ENCODE peak calls at places on chromosomes 12 and 14, in seven cellular contexts. T, O, L, A, J, K and N are unnamed samples.
A peak's percentile ranks its signal among the peaks of the same experiment; 100 is the strongest.

GRCh38 chr14:77273796-77274195 is 2.8 kb upstream of the NGB start:
- DNase-seq in T (no peak), O (no peak), L (no peak), A (no peak), J (no peak), K (no peak), N (no peak)

GRCh38 chr12:15679146-15679545 is 110.0 kb downstream of the EPS8 start:
- DNase-seq in T (no peak), O (peak; percentile 56), L (no peak), A (no peak), J (no peak), K (no peak), N (no peak)

GRCh38 chr12:34394211-34395055 is 372.1 kb downstream of the ALG10 start:
- DNase-seq in T (no peak), O (no peak), L (peak; percentile 49), A (no peak), J (peak; percentile 2), K (no peak), N (peak; percentile 1)

GRCh38 chr12:49014547-49014946 is 4.0 kb downstream of the PRKAG1 start:
- DNase-seq in T (peak; percentile 17), O (peak; percentile 55), L (no peak), A (no peak), J (no peak), K (no peak), N (no peak)

GRCh38 chr12:23662966-23663365 is 286.5 kb downstream of the SOX5 start:
- DNase-seq in T (no peak), O (no peak), L (no peak), A (no peak), J (no peak), K (no peak), N (no peak)

GRCh38 chr12:89977356-89978185 is 268.9 kb upstream of the ATP2B1 start:
- DNase-seq in T (peak; percentile 40), O (peak; percentile 52), L (no peak), A (no peak), J (no peak), K (no peak), N (no peak)

GRCh38 chr12:22103418-22103817 is 57.4 kb downstream of the CMAS start:
- DNase-seq in T (no peak), O (no peak), L (no peak), A (no peak), J (no peak), K (no peak), N (no peak)

GRCh38 chr12:26938660-26939185 is 453 bp downstream of the FGFR1OP2 start:
- DNase-seq in T (no peak), O (no peak), L (no peak), A (peak; percentile 43), J (no peak), K (no peak), N (no peak)

GRCh38 chr12:13250416-13250815 is 53.9 kb downstream of the EMP1 start:
- DNase-seq in T (peak; percentile 83), O (peak; percentile 84), L (no peak), A (peak; percentile 85), J (no peak), K (no peak), N (no peak)

GRCh38 chr12:101967506-101967905 is 90.1 kb downstream of the DRAM1 start:
- DNase-seq in T (no peak), O (no peak), L (no peak), A (no peak), J (no peak), K (peak; percentile 17), N (no peak)

GRCh38 chr14:36505193-36505815 is 14.7 kb downstream of the NKX2-1 start:
- DNase-seq in T (no peak), O (no peak), L (no peak), A (no peak), J (no peak), K (no peak), N (no peak)

GRCh38 chr14:105864651-105865265 is 338.4 kb downstream of the TMEM121 start:
- DNase-seq in T (no peak), O (no peak), L (no peak), A (no peak), J (peak; percentile 8), K (no peak), N (no peak)

GRCh38 chr12:53670308-53670707 is 5.6 kb downstream of the ATP5MC2 start:
- DNase-seq in T (no peak), O (no peak), L (no peak), A (no peak), J (no peak), K (no peak), N (no peak)

GRCh38 chr12:30134229-30134628 is 350.5 kb upstream of the TMTC1 start:
- DNase-seq in T (no peak), O (no peak), L (no peak), A (no peak), J (no peak), K (no peak), N (no peak)

GRCh38 chr14:22118894-22119477 is 445.4 kb upstream of the OR4E1 start:
- DNase-seq in T (peak; percentile 23), O (peak; percentile 80), L (no peak), A (no peak), J (no peak), K (no peak), N (no peak)

GRCh38 chr14:22124071-22124613 is 450.5 kb upstream of the OR4E1 start:
- DNase-seq in T (no peak), O (no peak), L (no peak), A (no peak), J (no peak), K (no peak), N (no peak)

GRCh38 chr14:22123188-22123560 is 449.6 kb upstream of the OR4E1 start:
- DNase-seq in T (peak; percentile 32), O (no peak), L (no peak), A (no peak), J (no peak), K (no peak), N (no peak)

GRCh38 chr14:22122227-22123187 is 448.9 kb upstream of the OR4E1 start:
- DNase-seq in T (peak; percentile 24), O (peak; percentile 5), L (no peak), A (no peak), J (no peak), K (no peak), N (no peak)
- H3K4me3 ChIP-seq in T (no peak overlapping the region), O (no peak overlapping the region), L (no peak overlapping the region), A (no peak overlapping the region), J (no peak overlapping the region), K (no peak overlapping the region), N (no peak overlapping the region)

GRCh38 chr12:104741072-104741471 is 217.0 kb downstream of the SLC41A2 start:
- DNase-seq in T (no peak), O (no peak), L (no peak), A (no peak), J (no peak), K (no peak), N (no peak)
- H3K4me1 ChIP-seq in T (peaks cover 11% of the 10 kb centered on the region), O (no peaks in the 10 kb centered on the region), L (no peaks in the 10 kb centered on the region), A (no peaks in the 10 kb centered on the region), J (no peaks in the 10 kb centered on the region), K (peaks cover 41% of the 10 kb centered on the region), N (peaks cover 5% of the 10 kb centered on the region)

GRCh38 chr12:76879710-76880025 is 849 bp upstream of the CSRP2 start:
- DNase-seq in T (no peak), O (no peak), L (no peak), A (no peak), J (no peak), K (no peak), N (no peak)
- H3K4me3 ChIP-seq in T (peak overlapping the region; percentile 80), O (peak overlapping the region; percentile 64), L (peak overlapping the region; percentile 83), A (peak overlapping the region; percentile 72), J (no peak overlapping the region), K (no peak overlapping the region), N (peak overlapping the region; percentile 78)

DNA sequence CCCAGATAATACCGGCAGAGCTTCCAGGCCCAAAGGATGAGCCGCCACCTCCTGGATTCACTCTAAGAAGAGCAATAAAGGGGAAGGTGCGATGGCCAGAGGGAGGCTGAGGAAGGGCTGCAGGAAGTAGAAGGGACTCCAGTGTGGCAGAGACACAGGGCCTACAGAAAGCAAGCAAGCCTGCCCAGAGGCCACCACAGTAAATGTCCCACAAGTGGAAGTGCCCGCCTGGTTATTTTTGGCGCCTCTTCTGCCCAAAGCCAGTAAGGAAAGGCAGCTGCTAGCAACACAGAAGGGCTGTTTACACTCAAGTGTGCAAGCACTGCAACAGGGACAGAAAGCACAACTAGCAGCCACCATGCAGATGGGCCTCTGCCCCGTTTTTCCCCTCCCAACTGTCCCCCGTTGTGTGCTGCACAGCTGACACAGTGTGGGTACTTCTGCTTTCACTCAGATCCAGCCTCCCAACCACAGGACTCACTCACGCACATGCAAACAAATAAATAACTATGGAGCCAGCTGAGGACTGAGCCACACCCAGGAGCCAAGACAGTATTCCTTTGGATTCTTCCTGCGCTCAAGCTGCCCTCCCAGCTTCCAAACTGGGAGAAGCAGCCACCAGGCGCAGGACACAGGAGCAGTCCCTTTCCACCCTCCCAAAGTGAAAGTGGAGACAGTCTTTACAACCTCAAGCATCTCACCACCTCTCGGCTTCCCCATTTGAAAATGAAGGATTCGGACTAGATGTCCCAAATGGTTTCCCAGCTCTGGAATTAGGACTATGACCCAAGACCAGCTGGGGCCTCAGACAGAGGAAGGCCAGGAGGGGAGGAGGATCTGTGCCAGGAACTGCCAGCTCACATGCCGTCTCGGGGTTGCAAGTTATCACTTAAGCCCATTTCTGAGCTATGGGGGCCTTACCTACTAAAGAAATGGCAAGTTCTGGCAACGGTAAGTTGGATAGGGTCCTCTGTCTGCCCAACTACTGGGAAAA is 40.0 kb upstream of the PNMA1 start:
- DNase-seq in T (no peak), O (no peak), L (no peak), A (no peak), J (no peak), K (no peak), N (peak; percentile 41)
- H3K4me1 ChIP-seq in T (peaks cover 82% of the 10 kb centered on the region), O (peaks cover 70% of the 10 kb centered on the region), L (peaks cover 98% of the 10 kb centered on the region), A (peaks cover 79% of the 10 kb centered on the region), J (peaks cover 95% of the 10 kb centered on the region), K (peaks cover 60% of the 10 kb centered on the region), N (peaks cover 97% of the 10 kb centered on the region)